ENCODE peak calls at places on chromosomes 13 and 19, in ten cellular contexts. J is esophagus muscularis mucosa, I is neural progenitor cell, M is A549, N is lung, R is heart left ventricle, K is AG09319, T is coronary artery, A is hepatocyte, H is astrocyte of the spinal cord. D is an unnamed sample.
A peak's percentile ranks its signal among the peaks of the same experiment; 100 is the strongest.

GRCh38 chr19:10985502-10985901 is 24.7 kb downstream of the SMARCA4 start:
- DNase-seq in R (no peak), K (no peak), T (no peak), H (no peak), M (no peak), A (no peak), I (no peak), N (no peak), J (no peak), D (no peak)

GRCh38 chr13:52848455-52849190 is at the start of gene PCDH8:
- DNase-seq in A (peak; percentile 57), N (no peak), J (no peak), M (no peak), T (no peak), I (peak; percentile 96), H (no peak), K (no peak), R (no peak), D (no peak)

GRCh38 chr19:19096641-19097627 is 33.1 kb downstream of the SLC25A42 start:
- DNase-seq in K (no peak), R (no peak), A (peak; percentile 88), I (no peak), M (no peak), T (no peak), J (no peak), H (no peak), N (no peak), D (no peak)

GRCh38 chr13:99151516-99151915 is 49.1 kb upstream of the UBAC2 start:
- DNase-seq in I (no peak), R (no peak), K (no peak), J (no peak), H (peak; percentile 67), M (peak; percentile 70), T (peak; percentile 22), N (no peak), A (peak; percentile 32), D (peak; percentile 26)

GRCh38 chr13:43805681-43806128 is 18.9 kb upstream of the ENOX1 start:
- DNase-seq in N (no peak), J (no peak), H (peak; percentile 20), A (no peak), I (no peak), K (no peak), R (no peak), T (no peak), M (peak; percentile 65), D (no peak)

GRCh38 chr19:4807188-4807587 is 15.7 kb downstream of the FEM1A start:
- DNase-seq in A (no peak), H (no peak), N (no peak), I (no peak), J (no peak), M (no peak), R (peak; percentile 75), T (no peak), K (no peak), D (no peak)

GRCh38 chr19:3480383-3481091 is at the start of gene SMIM24:
- DNase-seq in T (no peak), A (peak; percentile 68), M (no peak), R (no peak), N (no peak), H (no peak), K (no peak), I (no peak), J (no peak), D (no peak)

GRCh38 chr19:31107096-31107495 is 242.1 kb downstream of the TSHZ3 start:
- DNase-seq in J (no peak), I (no peak), A (no peak), N (no peak), M (no peak), K (no peak), H (no peak), R (no peak), T (no peak), D (no peak)

GRCh38 chr19:944171-944567 is 18.3 kb downstream of the ARID3A start:
- DNase-seq in I (no peak), T (no peak), R (no peak), A (peak; percentile 85), J (no peak), N (no peak), K (no peak), M (no peak), H (no peak), D (no peak)

GRCh38 chr19:39078436-39079200 is 5.5 kb upstream of the ACP7 start:
- DNase-seq in T (no peak), J (no peak), R (no peak), H (peak; percentile 97), I (no peak), N (no peak), K (peak; percentile 82), A (no peak), M (peak; percentile 96), D (no peak)

GRCh38 chr19:11420429-11420893 is 1.3 kb upstream of the RGL3 start:
- DNase-seq in T (no peak), K (no peak), H (no peak), A (peak; percentile 66), R (peak; percentile 86), I (peak; percentile 44), J (no peak), M (no peak), N (no peak), D (peak; percentile 64)

GRCh38 chr19:8334458-8335342 is 8.4 kb downstream of the KANK3 start:
- DNase-seq in H (peak; percentile 51), K (no peak), R (peak; percentile 76), N (no peak), A (peak; percentile 83), I (peak; percentile 95), M (peak; percentile 84), J (no peak), T (no peak), D (no peak)

GRCh38 chr19:1592023-1592754 is 476 bp downstream of the MBD3 start:
- DNase-seq in J (peak; percentile 93), I (peak; percentile 96), M (peak; percentile 90), A (peak; percentile 97), N (peak; percentile 81), R (peak; percentile 94), H (peak; percentile 83), T (peak; percentile 88), K (peak; percentile 78), D (peak; percentile 99)

GRCh38 chr19:38433268-38433733 is at the start of gene RYR1:
- DNase-seq in A (peak; percentile 50), H (no peak), J (no peak), R (peak; percentile 87), I (peak; percentile 95), M (no peak), T (no peak), N (peak; percentile 44), K (no peak), D (peak; percentile 82)

GRCh38 chr19:57395710-57396109 is 6.1 kb downstream of the ZNF548 start:
- DNase-seq in J (no peak), H (no peak), N (no peak), I (no peak), M (no peak), T (no peak), R (no peak), K (no peak), A (no peak), D (no peak)

GRCh38 chr19:57389194-57389729 is 392 bp upstream of the ZNF548 start:
- DNase-seq in M (no peak), I (no peak), N (no peak), R (no peak), T (no peak), H (no peak), A (no peak), K (no peak), J (no peak), D (no peak)

GRCh38 chr19:57389730-57390598 is at the start of gene ZNF548:
- DNase-seq in T (peak; percentile 100), N (peak; percentile 95), A (peak; percentile 98), M (peak; percentile 98), I (peak; percentile 99), R (peak; percentile 97), J (peak; percentile 99), K (peak; percentile 97), H (peak; percentile 99), D (peak; percentile 87)
- TF ChIP-seq CTCF in T (no peak), N (peak; percentile 1), A (no peak), M (no peak), I (peak; percentile 34), R (no peak), J (no peak), K (peak; percentile 18), H (peak; percentile 19), D (no peak)

GRCh38 chr19:6610934-6611370 is 20.0 kb upstream of the CD70 start:
- DNase-seq in I (no peak), R (no peak), K (peak; percentile 90), A (no peak), T (no peak), H (peak; percentile 92), N (no peak), J (no peak), M (peak; percentile 38), D (no peak)
- TF ChIP-seq CTCF in I (no peak), R (no peak), K (no peak), A (no peak), T (no peak), H (no peak), N (no peak), J (no peak), M (no peak), D (no peak)

GRCh38 chr13:81017525-81018152 is 676.7 kb upstream of the SPRY2 start:
- DNase-seq in I (peak; percentile 70), J (no peak), H (peak; percentile 59), T (no peak), K (no peak), R (no peak), A (peak; percentile 77), N (no peak), M (peak; percentile 37), D (peak; percentile 28)

DNA sequence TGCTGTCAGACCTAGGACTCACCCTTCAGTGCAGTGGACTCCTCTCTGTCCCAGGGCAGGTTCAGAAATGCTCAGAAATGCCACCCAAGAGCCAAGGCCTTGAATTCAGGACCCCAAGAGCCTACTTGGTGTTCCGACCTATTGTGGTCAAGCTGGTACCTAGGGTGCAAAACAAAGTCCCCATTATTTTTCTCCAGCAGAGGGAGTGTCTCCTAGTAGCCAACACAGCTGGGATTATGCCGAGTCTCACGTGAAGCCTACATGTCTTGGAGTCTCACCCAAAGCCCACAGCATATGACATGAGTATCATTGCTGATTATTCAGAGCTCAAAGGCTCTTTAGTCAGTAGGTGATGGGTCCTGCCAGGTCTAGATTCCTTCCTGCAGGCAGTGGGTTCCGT is 671.1 kb upstream of the SPRY2 start:
- DNase-seq in A (no peak), H (no peak), K (no peak), J (no peak), R (no peak), M (no peak), T (no peak), N (no peak), I (no peak), D (no peak)
- TF ChIP-seq CTCF in A (no peak), H (no peak), K (no peak), J (no peak), R (no peak), M (no peak), T (no peak), N (no peak), I (no peak), D (no peak)

DNA sequence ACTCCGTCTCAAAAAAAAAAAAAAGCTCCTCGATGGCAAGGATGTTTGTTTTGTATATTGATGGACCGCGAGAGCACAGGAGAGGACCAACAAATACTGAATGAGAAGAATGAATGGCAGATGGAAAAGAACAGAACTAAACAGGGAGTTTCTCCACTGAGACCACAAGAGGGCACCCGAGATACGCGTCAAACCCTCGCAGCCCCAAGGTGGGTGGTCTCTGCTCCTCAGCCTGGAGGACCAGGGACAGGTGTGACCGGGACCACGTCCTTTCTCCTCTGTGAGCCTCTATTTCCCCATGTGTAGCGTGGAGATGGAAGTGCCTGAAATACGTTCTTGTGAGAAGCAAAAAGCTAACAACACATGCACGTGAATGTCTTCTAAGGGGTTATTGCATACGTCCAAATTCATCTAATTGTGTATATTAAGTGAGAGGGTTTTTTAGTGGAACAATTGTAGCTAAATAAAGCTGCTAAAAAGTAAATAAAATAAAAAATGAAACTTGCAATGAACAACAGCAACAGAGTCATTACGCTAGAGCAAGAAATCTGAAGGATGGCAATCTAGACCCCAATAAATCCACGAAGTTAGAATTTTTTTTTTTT is 8.3 kb upstream of the CDC42EP5 start:
- DNase-seq in I (peak; percentile 93), J (no peak), H (no peak), M (peak; percentile 67), T (no peak), N (no peak), A (peak; percentile 79), K (no peak), R (no peak), D (peak; percentile 60)
- TF ChIP-seq CTCF in I (peak; percentile 78), J (peak; percentile 49), H (peak; percentile 72), M (peak; percentile 79), T (peak; percentile 27), N (peak; percentile 40), A (peak; percentile 75), K (peak; percentile 78), R (peak; percentile 63), D (peak; percentile 66)